ENCODE peak calls at places on chromosome 10, in six cellular contexts. D is endothelial cell, Y is HFF-Myc, B is GM10248, Z is RWPE1, F is foreskin fibroblast. E is an unnamed sample.

GRCh38 chr10:69479241-69479730 is 28.0 kb downstream of the TSPAN15 start:
- DNase-seq in D (peak), Y (no peak), B (no peak), Z (no peak), F (no peak), E (no peak)

GRCh38 chr10:70761031-70761601 is 24.1 kb downstream of the TBATA start:
- DNase-seq in D (peak), Y (no peak), B (no peak), Z (no peak), F (no peak), E (peak)

GRCh38 chr10:33334170-33334838 is at the start of gene NRP1:
- DNase-seq in D (peak), Y (no peak), B (peak), Z (peak), F (no peak), E (no peak)

GRCh38 chr10:63414481-63415260 is 51.1 kb downstream of the JMJD1C start:
- DNase-seq in D (no peak), Y (peak), B (no peak), Z (no peak), F (peak), E (peak)

GRCh38 chr10:130109796-130110235 is 814 bp downstream of the C10orf143 start:
- DNase-seq in D (peak), Y (peak), B (peak), Z (peak), F (peak), E (peak)

GRCh38 chr10:108791794-108792474 is 1131.4 kb downstream of the XPNPEP1 start:
- DNase-seq in D (no peak), Y (no peak), B (no peak), Z (no peak), F (no peak), E (peak)

GRCh38 chr10:126090911-126091728 is 194.8 kb downstream of the FANK1 start:
- DNase-seq in D (no peak), Y (peak), B (no peak), Z (peak), F (peak), E (peak)

GRCh38 chr10:8640878-8641277 is 586.4 kb downstream of the GATA3 start:
- DNase-seq in D (no peak), Y (no peak), B (no peak), Z (no peak), F (no peak), E (no peak)

GRCh38 chr10:76675561-76675950 is 962.1 kb downstream of the KCNMA1 start:
- DNase-seq in D (no peak), Y (no peak), B (no peak), Z (no peak), F (no peak), E (no peak)

GRCh38 chr10:76675951-76676587 is 961.5 kb downstream of the KCNMA1 start:
- DNase-seq in D (no peak), Y (no peak), B (no peak), Z (peak), F (peak), E (no peak)
- TF ChIP-seq CTCF in D (no peak), Y (no peak), B (no peak), Z (no peak), F (no peak), E (no peak)

GRCh38 chr10:118735294-118735693 is 19.5 kb downstream of the CACUL1 start:
- DNase-seq in D (no peak), Y (no peak), B (no peak), Z (no peak), F (no peak), E (no peak)
- TF ChIP-seq CTCF in D (no peak), Y (no peak), B (no peak), Z (no peak), F (no peak), E (no peak)

GRCh38 chr10:99484626-99485581 is 47.8 kb upstream of the NKX2-3 start:
- DNase-seq in D (peak), Y (no peak), B (no peak), Z (peak), F (no peak), E (no peak)
- TF ChIP-seq CTCF in D (no peak), Y (peak), B (no peak), Z (peak), F (no peak), E (peak)

DNA sequence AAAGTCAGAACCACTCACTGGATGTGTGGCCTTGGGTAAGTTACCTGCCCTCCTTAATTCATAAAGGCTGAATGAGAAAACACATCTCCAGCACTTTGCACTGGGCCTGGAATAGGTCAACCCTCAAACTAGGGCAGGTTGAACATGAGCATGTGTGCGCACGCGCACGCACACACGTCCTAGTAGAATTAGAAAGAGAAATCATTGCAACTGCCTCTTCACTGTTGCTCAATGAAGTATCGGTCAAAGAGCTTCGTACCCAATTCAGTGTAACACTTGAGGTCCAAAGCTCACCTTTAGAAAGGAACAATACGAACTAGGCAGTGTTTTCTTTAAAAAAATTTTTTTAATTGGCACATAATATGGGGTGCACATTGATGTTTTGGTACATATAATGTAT is 91.7 kb downstream of the PRPF18 start:
- DNase-seq in D (no peak), Y (no peak), B (no peak), Z (no peak), F (no peak), E (no peak)
- TF ChIP-seq CTCF in D (no peak), Y (no peak), B (no peak), Z (no peak), F (no peak), E (no peak)

DNA sequence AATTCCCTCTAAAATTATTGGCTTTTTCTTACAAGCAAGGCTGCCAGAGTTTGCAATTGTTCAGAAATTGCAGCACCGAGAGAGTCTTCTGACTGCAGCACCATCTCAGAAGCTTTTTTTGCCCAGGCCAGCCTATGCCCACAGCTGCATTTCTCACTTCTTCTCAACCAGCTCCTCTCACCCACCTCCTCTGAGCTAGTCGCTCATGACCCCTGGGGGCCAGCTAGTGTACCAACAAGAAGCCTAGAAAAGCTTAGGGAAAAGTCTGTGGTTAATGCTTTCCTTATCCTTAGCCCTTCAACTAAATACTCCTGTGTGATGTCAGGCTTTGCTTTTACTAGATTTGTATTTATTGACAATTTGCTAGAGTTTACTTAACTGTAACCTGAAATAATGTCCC is 264.9 kb downstream of the HTR7 start:
- DNase-seq in D (peak), Y (peak), B (peak), Z (peak), F (peak), E (no peak)
- TF ChIP-seq CTCF in D (peak), Y (peak), B (peak), Z (peak), F (peak), E (peak)

DNA sequence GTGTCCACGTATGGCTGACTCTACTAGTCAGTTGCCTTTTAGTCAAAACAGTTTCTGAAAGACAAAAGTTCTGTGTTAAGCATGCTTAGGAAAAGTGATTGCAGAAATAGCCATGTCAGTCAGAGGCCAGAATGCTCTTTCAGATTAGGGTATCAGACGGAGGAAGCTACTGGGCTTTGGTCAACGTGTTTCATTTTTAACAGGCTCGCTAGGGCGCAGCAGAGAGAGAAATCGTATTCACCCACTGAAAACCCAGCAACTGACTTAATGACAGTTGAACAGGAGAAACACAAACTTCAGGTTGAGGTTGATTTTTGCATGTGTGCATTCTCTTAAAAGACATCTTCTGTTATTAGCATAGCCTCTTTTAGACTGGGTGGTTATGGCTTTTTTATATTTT is 322.6 kb upstream of the KIAA1217 start:
- DNase-seq in D (peak), Y (no peak), B (no peak), Z (no peak), F (no peak), E (no peak)
- TF ChIP-seq CTCF in D (no peak), Y (no peak), B (no peak), Z (no peak), F (no peak), E (no peak)

DNA sequence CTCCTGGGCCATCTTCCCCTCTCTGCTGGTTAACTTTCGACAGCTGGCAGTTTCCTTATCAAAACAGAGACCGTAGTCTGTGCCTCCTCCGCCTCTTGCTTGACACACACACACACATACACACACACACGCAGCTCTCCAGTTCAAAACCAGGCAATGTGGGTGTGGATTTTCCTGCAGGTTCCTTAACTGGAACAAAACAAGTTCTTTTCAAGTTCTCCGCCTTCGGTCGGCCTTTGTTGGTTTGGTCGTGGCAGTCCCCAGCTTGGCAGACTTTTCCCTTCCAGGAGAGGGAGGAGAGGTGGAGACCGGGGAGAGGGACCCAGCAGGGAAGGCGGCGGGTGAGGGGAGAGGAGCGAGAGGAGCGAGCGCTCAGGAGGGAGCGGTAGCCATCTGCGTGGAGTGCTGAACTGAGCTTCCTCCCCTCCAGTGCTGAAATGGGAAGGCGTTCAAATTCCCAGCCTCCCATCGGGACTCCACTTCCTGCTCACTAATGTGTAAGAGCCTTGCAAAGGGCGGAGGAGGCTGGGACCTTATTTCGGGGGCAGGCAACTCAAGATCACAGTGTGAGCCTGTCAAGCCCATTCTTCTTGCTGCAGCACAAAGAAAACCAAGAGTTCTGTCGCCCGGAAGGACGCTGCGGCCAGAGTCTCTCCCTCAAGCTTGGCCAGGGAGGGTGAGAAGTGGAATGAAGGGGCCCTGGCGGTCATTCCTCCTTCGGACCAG is 120.6 kb downstream of the PRPF18 start:
- DNase-seq in D (peak), Y (peak), B (peak), Z (peak), F (peak), E (peak)
- TF ChIP-seq CTCF in D (no peak), Y (no peak), B (no peak), Z (no peak), F (no peak), E (no peak)

GRCh38 chr10:77605466-77605865 is 32.1 kb downstream of the KCNMA1 start:
- DNase-seq in D (peak), Y (no peak), B (no peak), Z (no peak), F (no peak), E (peak)

GRCh38 chr10:77604941-77605351 is 32.7 kb downstream of the KCNMA1 start:
- DNase-seq in D (no peak), Y (no peak), B (no peak), Z (no peak), F (no peak), E (no peak)

GRCh38 chr10:77604063-77604462 is 33.5 kb downstream of the KCNMA1 start:
- DNase-seq in D (no peak), Y (no peak), B (no peak), Z (no peak), F (no peak), E (no peak)

GRCh38 chr10:77608281-77608680 is 29.3 kb downstream of the KCNMA1 start:
- DNase-seq in D (no peak), Y (no peak), B (no peak), Z (no peak), F (no peak), E (no peak)

GRCh38 chr10:77606751-77607150 is 30.9 kb downstream of the KCNMA1 start:
- DNase-seq in D (no peak), Y (no peak), B (no peak), Z (peak), F (no peak), E (no peak)
- TF ChIP-seq CTCF in D (no peak), Y (no peak), B (no peak), Z (no peak), F (no peak), E (no peak)

GRCh38 chr10:115171392-115171960 is 78.3 kb downstream of the ATRNL1 start:
- DNase-seq in D (no peak), Y (no peak), B (no peak), Z (peak), F (no peak), E (no peak)
- TF ChIP-seq CTCF in D (peak), Y (no peak), B (peak), Z (peak), F (no peak), E (peak)

E was measured in HFFc6.